ENCODE peak calls at places on chromosomes 6 and 20, in five cellular contexts. Y is activated naive CD4-positive, alpha-beta T cell treated with anti-CD3 and anti-CD28 coated beads, Interleukin-2, amount 10 ng/mL, durations not matched to agents 7 days and 5 days; G is AG10803; S is cerebellum; I is right lobe of liver. V is an unnamed sample.

GRCh38 chr6:42316390-42316970 is 98.8 kb upstream of the MRPS10 start:
- DNase-seq in Y (no peak), G (peak; percentile 62), S (no peak), I (no peak), V (no peak)

GRCh38 chr6:112149719-112150263 is 62.4 kb downstream of the FAM229B start:
- DNase-seq in Y (no peak), G (peak; percentile 98), S (no peak), I (no peak), V (no peak)

GRCh38 chr20:23078994-23079364 is 7.1 kb downstream of the CD93 start:
- DNase-seq in Y (no peak), G (no peak), S (no peak), I (no peak), V (no peak)

GRCh38 chr20:14062786-14063185 is 67.5 kb downstream of the MACROD2 start:
- DNase-seq in Y (no peak), G (no peak), S (no peak), I (no peak), V (no peak)

GRCh38 chr6:154319231-154319858 is 37.3 kb downstream of the IPCEF1 start:
- DNase-seq in Y (no peak), G (peak; percentile 91), S (no peak), I (no peak), V (no peak)

GRCh38 chr20:25197173-25197869 is 1.8 kb downstream of the ENTPD6 start:
- DNase-seq in Y (peak; percentile 36), G (no peak), S (no peak), I (no peak), V (no peak)

GRCh38 chr6:31795616-31796298 is at the start of gene VARS1:
- DNase-seq in Y (peak; percentile 89), G (peak; percentile 89), S (peak; percentile 91), I (peak; percentile 97), V (peak; percentile 72)

GRCh38 chr6:108968325-108968724 is 120.1 kb downstream of the ARMC2 start:
- DNase-seq in Y (no peak), G (no peak), S (no peak), I (no peak), V (no peak)

GRCh38 chr6:21506126-21506525 is 87.4 kb upstream of the SOX4 start:
- DNase-seq in Y (no peak), G (no peak), S (no peak), I (no peak), V (no peak)

GRCh38 chr6:157020398-157021266 is 243.5 kb downstream of the ARID1B start:
- DNase-seq in Y (peak; percentile 70), G (peak; percentile 63), S (peak; percentile 48), I (no peak), V (peak; percentile 28)

GRCh38 chr6:134187751-134188150 is 130.2 kb downstream of the SGK1 start:
- DNase-seq in Y (no peak), G (no peak), S (peak; percentile 48), I (no peak), V (no peak)

GRCh38 chr20:63224272-63225081 is 8.5 kb upstream of the YTHDF1 start:
- DNase-seq in Y (no peak), G (peak; percentile 28), S (peak; percentile 40), I (no peak), V (no peak)

GRCh38 chr6:134979142-134979541 is 29.2 kb upstream of the ALDH8A1 start:
- DNase-seq in Y (peak; percentile 32), G (no peak), S (no peak), I (no peak), V (no peak)

GRCh38 chr20:21286775-21287174 is 16.4 kb upstream of the XRN2 start:
- DNase-seq in Y (no peak), G (no peak), S (no peak), I (no peak), V (no peak)

GRCh38 chr20:1130849-1131248 is 12.4 kb downstream of the PSMF1 start:
- DNase-seq in Y (no peak), G (no peak), S (no peak), I (peak; percentile 62), V (no peak)

GRCh38 chr6:39357998-39358686 is 35.6 kb upstream of the KCNK16 start:
- DNase-seq in Y (no peak), G (peak; percentile 73), S (no peak), I (no peak), V (peak; percentile 32)

GRCh38 chr6:7126759-7127158 is 19.0 kb downstream of the RREB1 start:
- DNase-seq in Y (no peak), G (no peak), S (no peak), I (no peak), V (no peak)

GRCh38 chr6:28011716-28012115 is 54.7 kb downstream of the OR2B6 start:
- DNase-seq in Y (no peak), G (no peak), S (no peak), I (no peak), V (no peak)

V was measured in Jurkat, Clone E6-1.